ENCODE peak calls at places on chromosomes 12 and 14, in six cellular contexts. One of them, this sample, is unnamed.

GRCh38 chr12:98471085-98471484 is 44.3 kb upstream of the TMPO start:
- DNase-seq in stomach: no peak
- DNase-seq in tibial nerve: no peak
- DNase-seq in A549: no peak
- DNase-seq in ovary: peak; percentile 79
- DNase-seq in HepG2: no peak
- DNase-seq in this sample: no peak

GRCh38 chr12:46110220-46110700 is 119.9 kb upstream of the SCAF11 start:
- DNase-seq in stomach: peak; percentile 33
- DNase-seq in tibial nerve: no peak
- DNase-seq in A549: no peak
- DNase-seq in ovary: no peak
- DNase-seq in HepG2: no peak
- DNase-seq in this sample: no peak

GRCh38 chr14:103716091-103716801 is 636 bp downstream of the ZFYVE21 start:
- DNase-seq in stomach: no peak
- DNase-seq in tibial nerve: no peak
- DNase-seq in A549: no peak
- DNase-seq in ovary: peak; percentile 73
- DNase-seq in HepG2: no peak
- DNase-seq in this sample: no peak

GRCh38 chr14:103361868-103362267 is 23.3 kb upstream of the MARK3 start:
- DNase-seq in stomach: no peak
- DNase-seq in tibial nerve: no peak
- DNase-seq in A549: peak; percentile 83
- DNase-seq in ovary: no peak
- DNase-seq in HepG2: peak; percentile 80
- DNase-seq in this sample: no peak

GRCh38 chr12:87428701-87429277 is 600.4 kb downstream of the C12orf50 start:
- DNase-seq in stomach: no peak
- DNase-seq in tibial nerve: no peak
- DNase-seq in A549: no peak
- DNase-seq in ovary: no peak
- DNase-seq in HepG2: no peak
- DNase-seq in this sample: no peak

GRCh38 chr12:25769076-25769945 is 189.2 kb upstream of the RASSF8 start:
- DNase-seq in stomach: no peak
- DNase-seq in tibial nerve: no peak
- DNase-seq in A549: peak; percentile 40
- DNase-seq in ovary: no peak
- DNase-seq in HepG2: no peak
- DNase-seq in this sample: no peak

GRCh38 chr14:93747102-93747501 is 41.2 kb downstream of the PRIMA1 start:
- DNase-seq in stomach: no peak
- DNase-seq in tibial nerve: no peak
- DNase-seq in A549: no peak
- DNase-seq in ovary: no peak
- DNase-seq in HepG2: no peak
- DNase-seq in this sample: no peak

GRCh38 chr14:96455588-96455987 is 46.6 kb upstream of the PAPOLA start:
- DNase-seq in stomach: no peak
- DNase-seq in tibial nerve: no peak
- DNase-seq in A549: no peak
- DNase-seq in ovary: no peak
- DNase-seq in HepG2: no peak
- DNase-seq in this sample: no peak

GRCh38 chr14:67526676-67527459 is 6.2 kb upstream of the PLEKHH1 start:
- DNase-seq in stomach: peak; percentile 42
- DNase-seq in tibial nerve: peak; percentile 45
- DNase-seq in A549: peak; percentile 71
- DNase-seq in ovary: no peak
- DNase-seq in HepG2: peak; percentile 43
- DNase-seq in this sample: no peak

GRCh38 chr12:105401198-105401597 is 70.7 kb downstream of the C12orf75 start:
- DNase-seq in stomach: no peak
- DNase-seq in tibial nerve: no peak
- DNase-seq in A549: no peak
- DNase-seq in ovary: no peak
- DNase-seq in HepG2: no peak
- DNase-seq in this sample: no peak

GRCh38 chr14:58297762-58298476 is 436 bp upstream of the ARID4A start:
- DNase-seq in stomach: peak; percentile 98
- DNase-seq in tibial nerve: peak; percentile 96
- DNase-seq in A549: peak; percentile 100
- DNase-seq in ovary: peak; percentile 99
- DNase-seq in HepG2: peak; percentile 100
- DNase-seq in this sample: peak; percentile 99
- TF ChIP-seq EP300 in stomach: no peak
- TF ChIP-seq EP300 in tibial nerve: peak; percentile 89
- TF ChIP-seq EP300 in A549: no peak
- TF ChIP-seq EP300 in ovary: no peak
- TF ChIP-seq EP300 in HepG2: no peak
- TF ChIP-seq EP300 in this sample: no peak

GRCh38 chr12:13171921-13172859 is 24.3 kb upstream of the EMP1 start:
- DNase-seq in stomach: no peak
- DNase-seq in tibial nerve: peak; percentile 28
- DNase-seq in A549: peak; percentile 74
- DNase-seq in ovary: no peak
- DNase-seq in HepG2: no peak
- DNase-seq in this sample: no peak
- TF ChIP-seq POLR2A in stomach: no peak
- TF ChIP-seq POLR2A in tibial nerve: no peak
- TF ChIP-seq POLR2A in A549: no peak
- TF ChIP-seq POLR2A in ovary: no peak
- TF ChIP-seq POLR2A in HepG2: no peak
- TF ChIP-seq POLR2A in this sample: no peak

GRCh38 chr12:92440072-92440471 is 262.7 kb upstream of the PLEKHG7 start:
- DNase-seq in stomach: no peak
- DNase-seq in tibial nerve: no peak
- DNase-seq in A549: no peak
- DNase-seq in ovary: no peak
- DNase-seq in HepG2: no peak
- DNase-seq in this sample: no peak

GRCh38 chr12:92442782-92443181 is 260.0 kb upstream of the PLEKHG7 start:
- DNase-seq in stomach: no peak
- DNase-seq in tibial nerve: no peak
- DNase-seq in A549: no peak
- DNase-seq in ovary: no peak
- DNase-seq in HepG2: no peak
- DNase-seq in this sample: no peak

GRCh38 chr12:92444763-92445162 is 258.0 kb upstream of the PLEKHG7 start:
- DNase-seq in stomach: no peak
- DNase-seq in tibial nerve: peak; percentile 32
- DNase-seq in A549: no peak
- DNase-seq in ovary: no peak
- DNase-seq in HepG2: no peak
- DNase-seq in this sample: no peak

GRCh38 chr12:92446082-92446460 is 256.7 kb upstream of the PLEKHG7 start:
- DNase-seq in stomach: no peak
- DNase-seq in tibial nerve: no peak
- DNase-seq in A549: no peak
- DNase-seq in ovary: no peak
- DNase-seq in HepG2: no peak
- DNase-seq in this sample: no peak

GRCh38 chr12:92445253-92446081 is 257.3 kb upstream of the PLEKHG7 start:
- DNase-seq in stomach: no peak
- DNase-seq in tibial nerve: peak; percentile 16
- DNase-seq in A549: no peak
- DNase-seq in ovary: no peak
- DNase-seq in HepG2: no peak
- DNase-seq in this sample: no peak
- H3K4me3 ChIP-seq in stomach: no peak overlapping the region
- H3K4me3 ChIP-seq in tibial nerve: no peak overlapping the region
- H3K4me3 ChIP-seq in A549: no peak overlapping the region
- H3K4me3 ChIP-seq in ovary: no peak overlapping the region
- H3K4me3 ChIP-seq in HepG2: no peak overlapping the region
- H3K4me3 ChIP-seq in this sample: no peak overlapping the region

DNA sequence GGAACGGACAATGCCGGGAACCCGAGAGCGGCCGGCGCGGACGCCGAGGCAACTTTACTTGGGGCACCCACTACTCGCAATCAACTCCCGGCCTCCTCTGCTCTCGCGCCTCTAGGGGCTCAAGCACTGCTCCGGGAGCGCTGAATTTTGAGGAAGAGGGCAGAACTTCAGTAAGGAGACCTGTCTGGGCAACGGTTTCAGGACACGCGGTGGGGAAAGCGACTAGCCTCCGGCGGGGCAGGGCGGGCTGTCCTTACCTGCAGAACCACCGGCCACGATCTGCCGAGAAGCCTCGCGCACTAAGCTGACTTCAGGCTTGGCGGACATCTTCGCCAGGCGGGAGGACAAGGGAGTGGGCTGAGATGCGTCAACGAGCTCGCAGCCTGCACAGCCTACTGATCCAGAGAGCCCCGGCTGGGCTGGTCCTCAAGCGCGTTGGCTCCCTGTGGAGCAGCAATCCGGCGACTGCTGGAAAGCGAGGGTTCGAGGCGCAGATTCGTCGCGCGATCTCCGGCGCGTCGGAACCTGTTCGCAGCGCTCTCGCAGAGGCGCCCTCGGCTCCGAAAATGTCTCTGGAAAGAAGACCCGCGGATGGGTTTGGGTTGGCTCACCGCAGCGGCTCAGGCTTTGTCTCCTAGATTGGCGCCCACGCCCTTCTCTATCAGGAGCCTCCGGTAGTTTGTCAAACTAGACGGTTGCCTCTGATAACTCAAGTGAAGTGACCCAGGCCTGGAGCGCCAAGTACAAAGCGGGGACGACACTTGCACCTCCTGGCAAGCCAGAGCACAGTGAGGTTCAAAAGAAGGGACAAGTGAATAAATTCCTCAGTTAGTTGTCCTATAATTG is at the start of gene SLC25A21:
- DNase-seq in stomach: peak; percentile 77
- DNase-seq in tibial nerve: peak; percentile 46
- DNase-seq in A549: peak; percentile 91
- DNase-seq in ovary: peak; percentile 83
- DNase-seq in HepG2: peak; percentile 85
- DNase-seq in this sample: peak; percentile 84
- TF ChIP-seq EP300 in stomach: no peak
- TF ChIP-seq EP300 in tibial nerve: peak; percentile 74
- TF ChIP-seq EP300 in A549: no peak
- TF ChIP-seq EP300 in ovary: no peak
- TF ChIP-seq EP300 in HepG2: peak; percentile 66
- TF ChIP-seq EP300 in this sample: no peak

GRCh38 chr12:6938353-6939186 is 5.0 kb upstream of the RNU7-1 start:
- DNase-seq in stomach: no peak
- DNase-seq in tibial nerve: no peak
- DNase-seq in A549: no peak
- DNase-seq in ovary: peak; percentile 67
- DNase-seq in HepG2: no peak
- DNase-seq in this sample: no peak

GRCh38 chr12:6936642-6937480 is 6.8 kb upstream of the RNU7-1 start:
- DNase-seq in stomach: no peak
- DNase-seq in tibial nerve: no peak
- DNase-seq in A549: no peak
- DNase-seq in ovary: peak; percentile 76
- DNase-seq in HepG2: no peak
- DNase-seq in this sample: no peak

GRCh38 chr12:6939187-6939540 is 4.5 kb upstream of the RNU7-1 start:
- DNase-seq in stomach: no peak
- DNase-seq in tibial nerve: no peak
- DNase-seq in A549: no peak
- DNase-seq in ovary: no peak
- DNase-seq in HepG2: no peak
- DNase-seq in this sample: no peak

GRCh38 chr12:6936378-6936638 is 7.3 kb upstream of the RNU7-1 start:
- DNase-seq in stomach: no peak
- DNase-seq in tibial nerve: no peak
- DNase-seq in A549: no peak
- DNase-seq in ovary: no peak
- DNase-seq in HepG2: no peak
- DNase-seq in this sample: no peak

DNA sequence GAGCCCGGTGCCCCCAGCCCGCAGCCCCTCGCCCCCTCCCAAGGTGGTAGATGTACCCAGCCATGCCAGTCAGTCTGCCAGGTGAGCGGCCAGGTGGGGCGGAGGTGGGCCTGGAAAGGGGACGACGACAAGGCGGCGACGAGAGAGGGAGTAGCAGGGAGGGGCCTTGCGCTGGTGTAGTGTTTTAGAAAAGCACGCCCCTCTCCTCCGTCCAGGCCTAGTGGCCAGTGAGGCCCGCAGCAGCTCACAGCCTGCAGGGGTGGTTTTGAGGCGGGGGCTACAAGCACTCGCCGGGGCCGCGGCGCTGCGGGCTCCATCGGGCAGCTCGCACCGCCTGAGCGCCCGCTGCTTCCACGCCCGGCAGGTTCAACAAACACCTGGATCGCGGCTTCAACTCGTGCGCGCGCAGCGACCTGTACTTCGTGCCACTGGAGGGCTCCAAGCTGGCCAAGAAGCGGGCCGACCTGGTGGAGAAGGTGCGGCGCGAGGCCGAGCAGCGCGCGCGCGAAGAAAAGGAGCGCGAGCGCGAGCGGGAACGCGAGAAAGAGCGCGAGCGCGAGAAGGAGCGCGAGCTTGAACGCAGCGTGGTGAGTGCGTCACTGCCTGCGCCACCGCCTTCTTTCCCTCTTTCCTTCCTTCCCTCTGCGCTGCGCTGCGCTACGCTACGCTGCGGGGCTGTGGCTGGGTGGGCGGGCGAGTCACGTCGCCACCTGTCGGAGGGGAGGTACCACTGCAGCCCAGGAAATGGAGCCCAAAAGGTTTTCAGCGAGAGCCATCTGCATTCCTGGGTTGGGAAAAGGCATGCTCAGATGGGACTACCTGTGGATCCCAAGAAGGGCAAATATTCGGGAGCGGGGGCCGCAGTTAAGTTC is 5.9 kb upstream of the RNU7-1 start:
- DNase-seq in stomach: peak; percentile 95
- DNase-seq in tibial nerve: peak; percentile 78
- DNase-seq in A549: peak; percentile 98
- DNase-seq in ovary: peak; percentile 94
- DNase-seq in HepG2: peak; percentile 91
- DNase-seq in this sample: peak; percentile 96
- TF ChIP-seq POLR2A in stomach: peak; percentile 45
- TF ChIP-seq POLR2A in tibial nerve: peak; percentile 44
- TF ChIP-seq POLR2A in A549: peak; percentile 92
- TF ChIP-seq POLR2A in ovary: peak; percentile 52
- TF ChIP-seq POLR2A in HepG2: peak; percentile 63
- TF ChIP-seq POLR2A in this sample: no peak